ENCODE peak calls at places on chromosomes 16 and 17, in five cellular contexts. E, B, G, F and M are unnamed samples.

GRCh38 chr17:17041018-17041521 is 1.2 kb upstream of the MPRIP start:
- DNase-seq in G (no peak), B (no peak), F (peak; percentile 44), E (peak; percentile 55), M (no peak)

GRCh38 chr17:14121952-14122351 is 52.6 kb downstream of the COX10 start:
- DNase-seq in B (no peak), G (no peak), F (no peak), E (no peak), M (no peak)

GRCh38 chr17:42895185-42895555 is 5.4 kb upstream of the G6PC1 start:
- DNase-seq in E (no peak), G (no peak), B (peak; percentile 86), F (peak; percentile 72), M (no peak)

GRCh38 chr16:4612977-4613635 is 1.6 kb downstream of the UBALD1 start:
- DNase-seq in B (no peak), F (peak; percentile 81), G (no peak), E (no peak), M (no peak)

GRCh38 chr16:15509593-15510520 is 75.5 kb downstream of the BMERB1 start:
- DNase-seq in G (peak; percentile 52), E (no peak), F (no peak), B (no peak), M (no peak)

GRCh38 chr17:31148205-31148604 is 53.4 kb downstream of the NF1 start:
- DNase-seq in E (no peak), B (no peak), G (no peak), F (no peak), M (no peak)

GRCh38 chr16:68079616-68080344 is 5.4 kb upstream of the NFATC3 start:
- DNase-seq in F (no peak), G (peak; percentile 40), B (no peak), E (peak; percentile 88), M (no peak)

GRCh38 chr17:14840616-14841231 is 424.4 kb downstream of the PMP22 start:
- DNase-seq in E (no peak), G (no peak), F (no peak), B (no peak), M (no peak)

GRCh38 chr16:10168258-10168657 is 14.0 kb downstream of the GRIN2A start:
- DNase-seq in E (no peak), F (no peak), B (no peak), G (no peak), M (no peak)

GRCh38 chr17:73533127-73533526 is 111.1 kb downstream of the SDK2 start:
- DNase-seq in B (no peak), F (no peak), G (no peak), E (peak; percentile 81), M (peak; percentile 64)

GRCh38 chr17:27818311-27819170 is 18.2 kb upstream of the NOS2 start:
- DNase-seq in B (no peak), G (no peak), F (no peak), E (peak; percentile 66), M (no peak)

GRCh38 chr17:66525338-66525737 is 222.9 kb downstream of the PRKCA start:
- DNase-seq in B (no peak), E (peak; percentile 38), G (no peak), F (no peak), M (no peak)

GRCh38 chr17:76940738-76941350 is 72.6 kb downstream of the MGAT5B start:
- DNase-seq in E (no peak), F (no peak), G (peak; percentile 93), B (no peak), M (no peak)

GRCh38 chr17:54900457-54901229 is at the start of gene TOM1L1:
- DNase-seq in F (peak; percentile 85), E (peak; percentile 53), G (peak; percentile 84), B (peak; percentile 89), M (no peak)

GRCh38 chr16:12017583-12017982 is 41.0 kb downstream of the SNX29 start:
- DNase-seq in B (no peak), G (no peak), F (no peak), E (no peak), M (no peak)

GRCh38 chr16:10971560-10971961 is 27.2 kb downstream of the CLEC16A start:
- DNase-seq in E (peak; percentile 70), B (peak; percentile 51), G (no peak), F (peak; percentile 82), M (no peak)

GRCh38 chr17:62670202-62670821 is 42.8 kb downstream of the MRC2 start:
- DNase-seq in G (peak; percentile 72), E (no peak), B (no peak), F (no peak), M (no peak)

GRCh38 chr17:38707678-38708351 is 2.7 kb downstream of the MLLT6 start:
- DNase-seq in E (no peak), G (no peak), B (no peak), F (no peak), M (no peak)

GRCh38 chr16:80989801-80990200 is 16.9 kb downstream of the CMC2 start:
- DNase-seq in F (no peak), G (no peak), E (no peak), B (no peak), M (no peak)

GRCh38 chr17:64706224-64707076 is 44.3 kb upstream of the SMURF2 start:
- DNase-seq in B (peak; percentile 59), G (no peak), E (no peak), F (peak; percentile 92), M (no peak)

GRCh38 chr17:10197721-10198508 is 491 bp downstream of the GAS7 start:
- DNase-seq in F (no peak), E (peak; percentile 16), B (no peak), G (no peak), M (no peak)

GRCh38 chr17:64780096-64781012 is 118.2 kb upstream of the SMURF2 start:
- DNase-seq in E (peak; percentile 44), B (peak; percentile 82), G (peak; percentile 87), F (peak; percentile 79), M (no peak)

GRCh38 chr17:63675607-63676539 is 24.1 kb downstream of the LIMD2 start:
- DNase-seq in F (peak; percentile 80), G (no peak), B (no peak), E (peak; percentile 91), M (no peak)

GRCh38 chr17:13746379-13746778 is 144.7 kb upstream of the HS3ST3A1 start:
- DNase-seq in E (peak; percentile 23), B (no peak), F (no peak), G (no peak), M (no peak)

GRCh38 chr17:31525801-31526549 is 134.5 kb downstream of the RAB11FIP4 start:
- DNase-seq in E (no peak), B (peak; percentile 89), G (no peak), F (no peak), M (no peak)

GRCh38 chr16:23962001-23962400 is 126.2 kb downstream of the PRKCB start:
- DNase-seq in B (no peak), F (no peak), G (peak; percentile 29), E (no peak), M (no peak)

GRCh38 chr17:17675925-17676534 is 5.2 kb upstream of the RAI1 start:
- DNase-seq in F (peak; percentile 92), G (no peak), E (no peak), B (no peak), M (no peak)

GRCh38 chr17:78127888-78128615 is 503 bp downstream of the TMC6 start:
- DNase-seq in E (no peak), G (no peak), F (no peak), B (peak; percentile 45), M (peak; percentile 66)

GRCh38 chr16:31475949-31476304 is 4.0 kb downstream of the TGFB1I1 start:
- DNase-seq in E (no peak), B (no peak), F (no peak), G (peak; percentile 56), M (no peak)

GRCh38 chr17:50534222-50534978 is 1.9 kb downstream of the EPN3 start:
- DNase-seq in B (peak; percentile 81), G (peak; percentile 74), F (peak; percentile 79), E (no peak), M (no peak)
- H3K27ac ChIP-seq in B (peak overlapping the region; percentile 81), G (no peak overlapping the region), F (peak overlapping the region; percentile 51), E (peak overlapping the region; percentile 82), M (no peak overlapping the region)

DNA sequence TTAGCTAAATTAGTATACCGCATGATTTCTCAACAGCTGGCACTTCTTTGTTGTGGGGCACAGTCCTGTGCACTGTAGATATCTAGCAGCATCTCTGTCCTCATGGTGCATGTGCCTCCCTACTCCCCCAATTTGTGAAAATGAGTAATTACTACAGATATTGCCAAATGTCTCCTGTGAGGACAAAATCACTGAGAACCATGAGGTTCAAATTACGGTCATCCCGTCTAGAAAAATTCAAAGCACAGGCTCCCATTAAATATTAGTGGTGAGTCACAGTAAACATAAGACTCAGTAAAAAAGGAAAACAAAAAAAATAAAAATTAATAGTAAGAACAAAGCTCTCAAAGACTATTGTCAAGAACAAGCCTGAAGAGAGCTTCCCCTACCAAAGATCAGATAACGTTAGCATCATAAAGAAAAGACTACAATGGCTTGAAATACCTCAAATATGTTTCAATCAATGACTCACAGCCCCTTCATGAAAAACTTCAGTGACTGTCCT is 57.8 kb downstream of the STH start:
- DNase-seq in G (no peak), E (no peak), B (peak; percentile 47), F (peak; percentile 48), M (no peak)
- H3K27ac ChIP-seq in G (no peak overlapping the region), E (no peak overlapping the region), B (peak overlapping the region; percentile 68), F (peak overlapping the region; percentile 23), M (no peak overlapping the region)

GRCh38 chr16:87368029-87368765 is 15.4 kb downstream of the FBXO31 start:
- DNase-seq in B (no peak), F (no peak), G (no peak), E (no peak), M (no peak)

GRCh38 chr16:87367556-87367955 is 16.0 kb downstream of the FBXO31 start:
- DNase-seq in G (no peak), B (no peak), F (no peak), E (no peak), M (no peak)

GRCh38 chr16:87366930-87367329 is 16.6 kb downstream of the FBXO31 start:
- DNase-seq in E (no peak), F (no peak), B (no peak), G (no peak), M (no peak)

GRCh38 chr16:87365021-87365713 is 18.4 kb downstream of the FBXO31 start:
- DNase-seq in F (no peak), E (no peak), B (no peak), G (no peak), M (no peak)

GRCh38 chr16:87366288-87366687 is 17.3 kb downstream of the FBXO31 start:
- DNase-seq in G (no peak), F (no peak), B (no peak), E (no peak), M (no peak)
- H3K27ac ChIP-seq in G (no peak overlapping the region), F (no peak overlapping the region), B (no peak overlapping the region), E (no peak overlapping the region), M (no peak overlapping the region)

GRCh38 chr16:58501242-58502131 is 1.5 kb downstream of the NDRG4 start:
- DNase-seq in B (no peak), E (no peak), F (no peak), G (peak; percentile 93), M (no peak)

GRCh38 chr16:58502217-58502921 is 2.4 kb downstream of the NDRG4 start:
- DNase-seq in B (no peak), G (no peak), E (no peak), F (no peak), M (no peak)

GRCh38 chr16:58500329-58501241 is 642 bp downstream of the NDRG4 start:
- DNase-seq in B (no peak), F (no peak), E (no peak), G (peak; percentile 73), M (no peak)

GRCh38 chr16:58503863-58504688 is 4.1 kb downstream of the NDRG4 start:
- DNase-seq in B (no peak), E (no peak), F (no peak), G (no peak), M (no peak)

GRCh38 chr16:58503166-58503862 is 3.4 kb downstream of the NDRG4 start:
- DNase-seq in G (no peak), F (no peak), B (no peak), E (no peak), M (no peak)
- H3K27ac ChIP-seq in G (no peak overlapping the region), F (no peak overlapping the region), B (no peak overlapping the region), E (no peak overlapping the region), M (no peak overlapping the region)